ENCODE peak calls at places on chromosome 3, in four cellular contexts. One of them, this sample, is unnamed.

GRCh38 chr3:120300971-120301370 is 15.9 kb upstream of the GPR156 start:
- DNase-seq in GM12878: no peak
- DNase-seq in HL-60: no peak
- DNase-seq in K562: no peak
- DNase-seq in this sample: no peak

GRCh38 chr3:149777414-149778214 is 14.7 kb downstream of the ANKUB1 start:
- DNase-seq in HL-60: no peak
- DNase-seq in GM12878: no peak
- DNase-seq in K562: no peak
- DNase-seq in this sample: no peak

GRCh38 chr3:119388577-119388976 is 74.8 kb downstream of the TMEM39A start:
- DNase-seq in K562: no peak
- DNase-seq in GM12878: no peak
- DNase-seq in HL-60: no peak
- DNase-seq in this sample: no peak

GRCh38 chr3:157865449-157865862 is 240.8 kb downstream of the SHOX2 start:
- DNase-seq in HL-60: peak
- DNase-seq in GM12878: peak
- DNase-seq in K562: peak
- DNase-seq in this sample: peak

GRCh38 chr3:123802007-123802630 is 82.0 kb downstream of the MYLK start:
- DNase-seq in K562: no peak
- DNase-seq in HL-60: no peak
- DNase-seq in GM12878: no peak
- DNase-seq in this sample: no peak

GRCh38 chr3:31695280-31696008 is 162.7 kb downstream of the STT3B start:
- DNase-seq in GM12878: no peak
- DNase-seq in HL-60: peak
- DNase-seq in K562: no peak
- DNase-seq in this sample: no peak

GRCh38 chr3:36729204-36730056 is 34.9 kb downstream of the DCLK3 start:
- DNase-seq in GM12878: no peak
- DNase-seq in K562: peak
- DNase-seq in HL-60: no peak
- DNase-seq in this sample: no peak

GRCh38 chr3:145953316-145953715 is 207.7 kb downstream of the PLOD2 start:
- DNase-seq in K562: no peak
- DNase-seq in GM12878: no peak
- DNase-seq in HL-60: no peak
- DNase-seq in this sample: no peak

GRCh38 chr3:37957185-37957936 is 33.2 kb upstream of the VILL start:
- DNase-seq in GM12878: no peak
- DNase-seq in K562: no peak
- DNase-seq in HL-60: no peak
- DNase-seq in this sample: no peak

GRCh38 chr3:65342084-65342683 is 654.4 kb upstream of the ADAMTS9 start:
- DNase-seq in HL-60: peak
- DNase-seq in K562: peak
- DNase-seq in GM12878: no peak
- DNase-seq in this sample: peak

GRCh38 chr3:30544811-30545210 is 61.6 kb upstream of the TGFBR2 start:
- DNase-seq in GM12878: no peak
- DNase-seq in K562: no peak
- DNase-seq in HL-60: no peak
- DNase-seq in this sample: no peak

GRCh38 chr3:197407526-197407925 is 109.1 kb upstream of the DLG1 start:
- DNase-seq in K562: peak
- DNase-seq in HL-60: no peak
- DNase-seq in GM12878: no peak
- DNase-seq in this sample: no peak

GRCh38 chr3:48361928-48362327 is 10.1 kb upstream of the FBXW12 start:
- DNase-seq in HL-60: no peak
- DNase-seq in GM12878: no peak
- DNase-seq in K562: no peak
- DNase-seq in this sample: no peak

GRCh38 chr3:47712398-47712797 is 69.3 kb downstream of the SMARCC1 start:
- DNase-seq in HL-60: no peak
- DNase-seq in GM12878: no peak
- DNase-seq in K562: no peak
- DNase-seq in this sample: no peak

GRCh38 chr3:140344601-140345000 is 333.3 kb upstream of the TRIM42 start:
- DNase-seq in HL-60: no peak
- DNase-seq in GM12878: no peak
- DNase-seq in K562: no peak
- DNase-seq in this sample: no peak

GRCh38 chr3:150059241-150059640 is 88.5 kb upstream of the PFN2 start:
- DNase-seq in K562: no peak
- DNase-seq in GM12878: no peak
- DNase-seq in HL-60: no peak
- DNase-seq in this sample: no peak

GRCh38 chr3:29693863-29694262 is 413.0 kb downstream of the RBMS3 start:
- DNase-seq in HL-60: no peak
- DNase-seq in GM12878: no peak
- DNase-seq in K562: no peak
- DNase-seq in this sample: no peak

GRCh38 chr3:32614956-32615355 is 44.3 kb upstream of the DYNC1LI1 start:
- DNase-seq in HL-60: no peak
- DNase-seq in GM12878: no peak
- DNase-seq in K562: no peak
- DNase-seq in this sample: no peak

GRCh38 chr3:195113536-195113935 is 157.4 kb downstream of the XXYLT1 start:
- DNase-seq in GM12878: no peak
- DNase-seq in HL-60: no peak
- DNase-seq in K562: no peak
- DNase-seq in this sample: no peak

GRCh38 chr3:107790612-107791011 is 267.9 kb downstream of the BBX start:
- DNase-seq in HL-60: no peak
- DNase-seq in GM12878: no peak
- DNase-seq in K562: no peak
- DNase-seq in this sample: no peak
- TF ChIP-seq SPI1 in HL-60: no peak
- TF ChIP-seq SPI1 in GM12878: no peak
- TF ChIP-seq SPI1 in K562: no peak
- TF ChIP-seq SPI1 in this sample: no peak

GRCh38 chr3:130849111-130849552 is 44.8 kb upstream of the ATP2C1 start:
- DNase-seq in GM12878: no peak
- DNase-seq in K562: peak
- DNase-seq in HL-60: peak
- DNase-seq in this sample: no peak
- TF ChIP-seq SPI1 in GM12878: no peak
- TF ChIP-seq SPI1 in K562: no peak
- TF ChIP-seq SPI1 in HL-60: no peak
- TF ChIP-seq SPI1 in this sample: no peak

DNA sequence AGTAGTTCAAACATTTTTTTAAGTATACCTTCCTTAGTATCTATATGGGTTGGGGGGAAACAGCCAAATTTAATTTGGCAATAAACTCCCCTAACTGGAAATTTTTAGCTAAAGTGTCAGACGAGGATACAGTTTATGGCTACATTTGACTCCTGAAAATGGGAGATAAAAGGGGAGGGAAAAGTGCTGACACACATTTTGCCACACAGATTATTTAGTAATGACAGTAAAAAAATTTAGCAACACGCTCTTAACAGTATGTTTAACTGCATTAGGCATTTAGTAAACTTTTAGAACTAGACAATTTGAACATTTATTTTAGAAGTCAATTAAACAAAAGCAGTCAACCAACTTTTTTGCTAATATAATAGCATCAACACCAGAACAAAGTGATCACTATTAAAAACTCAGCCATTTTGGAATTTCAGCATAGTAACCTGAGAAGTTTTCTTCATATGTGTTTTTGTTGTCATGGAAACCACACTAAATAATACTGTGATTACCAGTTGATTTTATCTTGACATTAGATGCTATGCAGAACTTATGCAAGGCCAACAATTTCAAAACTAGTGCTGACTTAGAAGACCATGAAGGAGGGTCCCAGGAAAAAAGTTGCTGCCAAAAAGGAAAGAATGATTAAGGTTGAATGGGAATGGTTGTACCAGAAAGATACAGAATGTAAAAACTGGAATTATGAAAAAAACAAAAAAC is 47.0 kb upstream of the TFG start:
- DNase-seq in K562: no peak
- DNase-seq in GM12878: no peak
- DNase-seq in HL-60: no peak
- DNase-seq in this sample: no peak
- TF ChIP-seq SPI1 in K562: no peak
- TF ChIP-seq SPI1 in GM12878: no peak
- TF ChIP-seq SPI1 in HL-60: no peak
- TF ChIP-seq SPI1 in this sample: no peak

GRCh38 chr3:142445816-142446254 is 2.0 kb downstream of the XRN1 start:
- DNase-seq in GM12878: peak
- DNase-seq in K562: no peak
- DNase-seq in HL-60: peak
- DNase-seq in this sample: peak
- TF ChIP-seq SPI1 in GM12878: peak
- TF ChIP-seq SPI1 in K562: no peak
- TF ChIP-seq SPI1 in HL-60: peak
- TF ChIP-seq SPI1 in this sample: peak

GRCh38 chr3:105594219-105594618 is 227.5 kb downstream of the ALCAM start:
- DNase-seq in GM12878: no peak
- DNase-seq in HL-60: no peak
- DNase-seq in K562: no peak
- DNase-seq in this sample: no peak

GRCh38 chr3:105598047-105598796 is 231.5 kb downstream of the ALCAM start:
- DNase-seq in K562: no peak
- DNase-seq in HL-60: no peak
- DNase-seq in GM12878: no peak
- DNase-seq in this sample: no peak

GRCh38 chr3:105593315-105593714 is 226.6 kb downstream of the ALCAM start:
- DNase-seq in K562: no peak
- DNase-seq in GM12878: no peak
- DNase-seq in HL-60: no peak
- DNase-seq in this sample: no peak
- TF ChIP-seq SPI1 in K562: no peak
- TF ChIP-seq SPI1 in GM12878: no peak
- TF ChIP-seq SPI1 in HL-60: no peak
- TF ChIP-seq SPI1 in this sample: no peak

GRCh38 chr3:72904156-72904555 is 16.3 kb downstream of the GXYLT2 start:
- DNase-seq in HL-60: no peak
- DNase-seq in GM12878: no peak
- DNase-seq in K562: no peak
- DNase-seq in this sample: no peak

GRCh38 chr3:72906154-72906553 is 18.3 kb downstream of the GXYLT2 start:
- DNase-seq in K562: no peak
- DNase-seq in HL-60: no peak
- DNase-seq in GM12878: no peak
- DNase-seq in this sample: no peak

GRCh38 chr3:72909591-72909990 is 21.7 kb downstream of the GXYLT2 start:
- DNase-seq in GM12878: no peak
- DNase-seq in K562: no peak
- DNase-seq in HL-60: no peak
- DNase-seq in this sample: no peak

GRCh38 chr3:72907131-72907697 is 19.4 kb downstream of the GXYLT2 start:
- DNase-seq in K562: no peak
- DNase-seq in GM12878: no peak
- DNase-seq in HL-60: no peak
- DNase-seq in this sample: no peak

GRCh38 chr3:72907851-72908620 is 20.2 kb downstream of the GXYLT2 start:
- DNase-seq in HL-60: peak
- DNase-seq in K562: no peak
- DNase-seq in GM12878: no peak
- DNase-seq in this sample: no peak
- TF ChIP-seq SPI1 in HL-60: no peak
- TF ChIP-seq SPI1 in K562: no peak
- TF ChIP-seq SPI1 in GM12878: no peak
- TF ChIP-seq SPI1 in this sample: no peak

GRCh38 chr3:42710323-42711021 is 7.9 kb upstream of the HHATL start:
- DNase-seq in HL-60: no peak
- DNase-seq in GM12878: no peak
- DNase-seq in K562: no peak
- DNase-seq in this sample: no peak

GRCh38 chr3:42711491-42712343 is 9.1 kb upstream of the HHATL start:
- DNase-seq in HL-60: no peak
- DNase-seq in K562: no peak
- DNase-seq in GM12878: no peak
- DNase-seq in this sample: no peak

GRCh38 chr3:42712716-42713372 is 10.2 kb upstream of the HHATL start:
- DNase-seq in GM12878: no peak
- DNase-seq in K562: no peak
- DNase-seq in HL-60: no peak
- DNase-seq in this sample: no peak

GRCh38 chr3:42713747-42714146 is 11.1 kb upstream of the HHATL start:
- DNase-seq in GM12878: no peak
- DNase-seq in K562: no peak
- DNase-seq in HL-60: no peak
- DNase-seq in this sample: no peak

GRCh38 chr3:42712344-42712648 is 9.7 kb upstream of the HHATL start:
- DNase-seq in HL-60: no peak
- DNase-seq in GM12878: no peak
- DNase-seq in K562: no peak
- DNase-seq in this sample: no peak
- TF ChIP-seq SPI1 in HL-60: no peak
- TF ChIP-seq SPI1 in GM12878: no peak
- TF ChIP-seq SPI1 in K562: no peak
- TF ChIP-seq SPI1 in this sample: no peak

GRCh38 chr3:105798381-105798934 is 70.4 kb downstream of the CBLB start:
- DNase-seq in GM12878: peak
- DNase-seq in K562: no peak
- DNase-seq in HL-60: peak
- DNase-seq in this sample: no peak
- TF ChIP-seq SPI1 in GM12878: no peak
- TF ChIP-seq SPI1 in K562: no peak
- TF ChIP-seq SPI1 in HL-60: no peak
- TF ChIP-seq SPI1 in this sample: no peak